ENCODE peak calls at places on chromosomes 12 and 14, in nine cellular contexts. M, E, Z, O, T, H, Q, G and P are unnamed samples.
A peak's percentile ranks its signal among the peaks of the same experiment; 100 is the strongest.

GRCh38 chr12:51970904-51971646 is 19.6 kb downstream of the ACVR1B start:
- DNase-seq in M (no peak), E (no peak), Z (peak; percentile 55), O (no peak), T (peak; percentile 24), H (no peak), Q (no peak), G (no peak), P (no peak)

GRCh38 chr12:26680724-26681455 is 152.1 kb downstream of the ITPR2 start:
- DNase-seq in M (no peak), E (no peak), Z (no peak), O (no peak), T (no peak), H (no peak), Q (no peak), G (no peak), P (no peak)

GRCh38 chr14:75854247-75854799 is 127.5 kb downstream of the TGFB3 start:
- DNase-seq in M (no peak), E (no peak), Z (no peak), O (no peak), T (no peak), H (no peak), Q (no peak), G (no peak), P (no peak)

GRCh38 chr14:28784262-28785021 is 17.9 kb downstream of the FOXG1 start:
- DNase-seq in M (no peak), E (no peak), Z (no peak), O (no peak), T (no peak), H (no peak), Q (no peak), G (no peak), P (no peak)

GRCh38 chr14:58805057-58805456 is 167.3 kb downstream of the DACT1 start:
- DNase-seq in M (no peak), E (peak; percentile 77), Z (no peak), O (no peak), T (no peak), H (no peak), Q (no peak), G (no peak), P (no peak)

GRCh38 chr12:1199700-1200099 is 208.7 kb downstream of the ERC1 start:
- DNase-seq in M (no peak), E (no peak), Z (no peak), O (no peak), T (no peak), H (no peak), Q (no peak), G (no peak), P (no peak)

GRCh38 chr12:42332301-42332894 is 6.4 kb downstream of the PPHLN1 start:
- DNase-seq in M (no peak), E (no peak), Z (peak; percentile 66), O (no peak), T (no peak), H (no peak), Q (no peak), G (no peak), P (peak; percentile 28)

GRCh38 chr14:35333347-35333730 is 41.2 kb downstream of the PSMA6 start:
- DNase-seq in M (no peak), E (no peak), Z (no peak), O (no peak), T (no peak), H (no peak), Q (no peak), G (no peak), P (no peak)

GRCh38 chr12:76738824-76739579 is 24.9 kb upstream of the ZDHHC17 start:
- DNase-seq in M (no peak), E (no peak), Z (no peak), O (no peak), T (peak; percentile 10), H (no peak), Q (no peak), G (no peak), P (no peak)

GRCh38 chr14:54299393-54300363 is 97.1 kb upstream of the CDKN3 start:
- DNase-seq in M (peak; percentile 28), E (no peak), Z (no peak), O (no peak), T (no peak), H (no peak), Q (peak; percentile 26), G (no peak), P (no peak)

GRCh38 chr14:66105819-66106218 is 380.4 kb upstream of the CCDC196 start:
- DNase-seq in M (no peak), E (no peak), Z (no peak), O (no peak), T (no peak), H (no peak), Q (no peak), G (no peak), P (no peak)

GRCh38 chr14:92523752-92524151 is 10.2 kb downstream of the RIN3 start:
- DNase-seq in M (no peak), E (no peak), Z (no peak), O (no peak), T (no peak), H (no peak), Q (no peak), G (no peak), P (no peak)

GRCh38 chr12:125142601-125143000 is 77.4 kb downstream of the AACS start:
- DNase-seq in M (no peak), E (no peak), Z (no peak), O (no peak), T (no peak), H (no peak), Q (no peak), G (no peak), P (no peak)

GRCh38 chr14:77324816-77325745 is 4.2 kb downstream of the GSTZ1 start:
- DNase-seq in M (no peak), E (no peak), Z (no peak), O (no peak), T (no peak), H (no peak), Q (no peak), G (no peak), P (no peak)

GRCh38 chr12:58026421-58026820 is 85.1 kb downstream of the ATP23 start:
- DNase-seq in M (no peak), E (no peak), Z (no peak), O (no peak), T (no peak), H (no peak), Q (no peak), G (no peak), P (no peak)

GRCh38 chr14:67436006-67436866 is 24.3 kb upstream of the PLEK2 start:
- DNase-seq in M (no peak), E (peak; percentile 63), Z (no peak), O (no peak), T (no peak), H (no peak), Q (no peak), G (no peak), P (no peak)

GRCh38 chr14:44112774-44113460 is 394.2 kb downstream of the FSCB start:
- DNase-seq in M (no peak), E (no peak), Z (no peak), O (no peak), T (no peak), H (no peak), Q (no peak), G (no peak), P (no peak)

DNA sequence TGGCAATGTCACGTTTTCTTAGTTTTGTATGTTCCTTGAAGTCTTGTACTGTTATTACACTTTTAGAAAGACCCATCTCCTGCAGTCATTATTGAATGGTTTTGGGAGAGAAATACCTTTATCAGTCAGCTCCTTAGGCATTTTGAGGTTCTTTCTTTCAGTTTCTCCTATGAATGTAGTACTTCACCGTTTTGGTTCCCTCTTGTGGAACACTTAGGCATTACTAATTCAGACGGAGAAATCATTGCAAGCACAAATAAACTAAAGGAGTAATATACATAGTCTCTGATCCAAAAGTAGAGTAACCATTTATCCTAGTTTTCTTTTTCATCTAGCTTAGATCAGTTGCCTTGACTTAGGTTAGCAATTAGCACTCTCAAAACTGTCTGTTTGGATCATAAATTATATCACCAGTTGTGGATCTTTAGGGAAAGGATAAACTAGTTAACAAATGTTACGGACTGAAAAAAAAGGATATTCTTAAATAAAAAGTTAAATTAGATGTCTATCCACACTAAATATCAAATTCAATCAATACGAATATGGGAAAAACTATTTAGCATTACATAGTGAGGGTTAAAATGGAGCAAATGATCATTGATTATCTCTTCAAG is 1538.3 kb upstream of the SEL1L start:
- DNase-seq in M (no peak), E (no peak), Z (peak; percentile 12), O (no peak), T (no peak), H (no peak), Q (no peak), G (no peak), P (no peak)
- TF ChIP-seq CTCF in M (no peak), E (no peak), Z (no peak), O (no peak), T (peak; percentile 9), H (no peak), Q (no peak), G (peak; percentile 26), P (no peak)

DNA sequence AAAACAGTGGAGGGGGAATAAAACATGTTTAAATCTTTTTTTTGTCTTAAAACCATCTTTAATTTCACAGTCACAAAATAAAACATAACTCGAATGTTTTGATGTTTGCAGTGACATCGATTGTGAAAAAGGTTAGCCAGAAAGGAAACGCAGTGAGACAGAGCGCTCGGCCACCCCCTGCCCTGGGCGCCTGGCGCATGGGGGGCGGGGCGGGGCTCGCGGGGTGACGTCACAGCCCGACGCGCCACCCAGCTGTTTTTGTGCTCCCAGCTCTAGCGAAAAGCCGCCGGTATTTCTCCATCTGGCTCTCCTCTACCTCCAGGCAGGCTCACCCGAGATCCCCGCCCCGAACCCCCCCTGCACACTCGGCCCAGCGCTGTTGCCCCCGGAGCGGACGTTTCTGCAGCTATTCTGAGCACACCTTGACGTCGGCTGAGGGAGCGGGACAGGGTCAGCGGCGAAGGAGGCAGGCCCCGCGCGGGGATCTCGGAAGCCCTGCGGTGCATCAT is at the start of gene GABARAPL1:
- DNase-seq in M (peak; percentile 93), E (peak; percentile 88), Z (peak; percentile 84), O (peak; percentile 82), T (peak; percentile 85), H (peak; percentile 84), Q (peak; percentile 90), G (peak; percentile 93), P (peak; percentile 89)
- TF ChIP-seq POLR2A in M (peak; percentile 68), E (peak; percentile 28), Z (no peak), O (peak; percentile 66), T (peak; percentile 56), H (peak; percentile 68), Q (peak; percentile 72), G (no peak), P (peak; percentile 69)

DNA sequence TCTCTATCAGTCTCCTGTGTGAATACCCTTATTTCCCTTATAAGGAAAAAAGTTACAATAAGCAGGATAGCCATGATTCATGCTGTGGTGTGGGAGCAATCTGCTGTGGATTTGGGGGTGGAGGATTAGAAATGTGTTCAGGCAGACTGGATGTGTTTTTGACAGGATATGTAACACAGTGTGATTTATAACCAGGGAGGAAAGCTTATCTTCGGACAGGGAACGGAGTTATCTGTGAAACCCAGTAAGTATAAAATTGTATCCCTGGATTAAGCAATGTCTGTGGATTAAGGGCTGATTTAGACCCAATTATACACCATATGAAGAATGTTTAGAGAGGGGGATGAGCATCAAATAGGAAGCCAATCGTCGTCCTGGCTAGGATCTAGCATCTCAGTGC is 68.8 kb downstream of the DAD1 start:
- DNase-seq in M (no peak), E (no peak), Z (no peak), O (no peak), T (no peak), H (no peak), Q (no peak), G (no peak), P (peak; percentile 74)
- H3K4me3 ChIP-seq in M (no peak overlapping the region), E (no peak overlapping the region), Z (no peak overlapping the region), O (no peak overlapping the region), T (no peak overlapping the region), H (no peak overlapping the region), Q (no peak overlapping the region), G (no peak overlapping the region), P (no peak overlapping the region)

GRCh38 chr14:100645986-100646314 is 58.7 kb upstream of the BEGAIN start:
- DNase-seq in M (no peak), E (no peak), Z (no peak), O (no peak), T (no peak), H (no peak), Q (no peak), G (no peak), P (no peak)
- TF ChIP-seq CTCF in M (no peak), E (no peak), Z (no peak), O (no peak), T (no peak), H (no peak), Q (no peak), G (peak; percentile 24), P (no peak)